ENCODE peak calls at places on chromosomes 4 and X, in five cellular contexts. U, E, G, Q and Z are unnamed samples.

GRCh38 chrX:2693123-2693438 is 2.0 kb downstream of the CD99 start:
- DNase-seq in U (peak; percentile 49), E (no peak), G (no peak), Q (no peak), Z (no peak)

GRCh38 chrX:103536071-103536470 is 16.8 kb upstream of the RAB40A start:
- DNase-seq in U (no peak), E (no peak), G (no peak), Q (no peak), Z (no peak)

GRCh38 chrX:20595928-20596550 is 329.3 kb upstream of the RPS6KA3 start:
- DNase-seq in U (peak; percentile 70), E (no peak), G (no peak), Q (no peak), Z (peak; percentile 18)

GRCh38 chr4:153514001-153514526 is 47.9 kb downstream of the TMEM131L start:
- DNase-seq in U (peak; percentile 89), E (no peak), G (no peak), Q (no peak), Z (no peak)

GRCh38 chr4:87633239-87633638 is 16.8 kb upstream of the DMP1 start:
- DNase-seq in U (peak; percentile 8), E (no peak), G (no peak), Q (no peak), Z (no peak)

GRCh38 chr4:10171055-10171454 is 54.5 kb upstream of the WDR1 start:
- DNase-seq in U (no peak), E (no peak), G (no peak), Q (no peak), Z (no peak)

GRCh38 chr4:151541438-151542071 is 132.6 kb downstream of the FHIP1A start:
- DNase-seq in U (peak; percentile 91), E (peak; percentile 60), G (no peak), Q (no peak), Z (no peak)

GRCh38 chrX:7028246-7028645 is 119.3 kb upstream of the STS start:
- DNase-seq in U (peak; percentile 12), E (no peak), G (no peak), Q (no peak), Z (peak; percentile 22)

GRCh38 chr4:2419814-2420213 is 1.1 kb downstream of the CFAP99 start:
- DNase-seq in U (no peak), E (no peak), G (no peak), Q (no peak), Z (no peak)

GRCh38 chr4:30720021-30720655 is at the start of gene PCDH7:
- DNase-seq in U (peak; percentile 71), E (peak; percentile 72), G (no peak), Q (peak; percentile 77), Z (peak; percentile 26)

GRCh38 chr4:107876096-107876495 is 51.4 kb downstream of the SGMS2 start:
- DNase-seq in U (no peak), E (no peak), G (no peak), Q (no peak), Z (no peak)

GRCh38 chr4:73674451-73674919 is 54.2 kb upstream of the RASSF6 start:
- DNase-seq in U (peak; percentile 50), E (no peak), G (no peak), Q (no peak), Z (peak; percentile 81)

GRCh38 chr4:86542319-86543027 is 51.6 kb upstream of the PTPN13 start:
- DNase-seq in U (no peak), E (no peak), G (no peak), Q (no peak), Z (no peak)
- H3K27ac ChIP-seq in U (no peak overlapping the region), E (no peak overlapping the region), G (peak overlapping the region; percentile 32), Q (no peak overlapping the region), Z (no peak overlapping the region)

GRCh38 chrX:44871114-44871645 is 1.8 kb upstream of the KDM6A start:
- DNase-seq in U (peak; percentile 59), E (no peak), G (no peak), Q (no peak), Z (peak; percentile 46)

GRCh38 chrX:44872817-44873414 is at the start of gene KDM6A:
- DNase-seq in U (peak; percentile 95), E (peak; percentile 80), G (peak; percentile 100), Q (peak; percentile 100), Z (peak; percentile 98)

GRCh38 chrX:44874481-44875184 is 1.6 kb downstream of the KDM6A start:
- DNase-seq in U (peak; percentile 66), E (peak; percentile 35), G (no peak), Q (no peak), Z (no peak)

GRCh38 chrX:44873415-44874270 is 655 bp downstream of the KDM6A start:
- DNase-seq in U (peak; percentile 67), E (no peak), G (peak; percentile 50), Q (peak; percentile 81), Z (peak; percentile 71)

DNA sequence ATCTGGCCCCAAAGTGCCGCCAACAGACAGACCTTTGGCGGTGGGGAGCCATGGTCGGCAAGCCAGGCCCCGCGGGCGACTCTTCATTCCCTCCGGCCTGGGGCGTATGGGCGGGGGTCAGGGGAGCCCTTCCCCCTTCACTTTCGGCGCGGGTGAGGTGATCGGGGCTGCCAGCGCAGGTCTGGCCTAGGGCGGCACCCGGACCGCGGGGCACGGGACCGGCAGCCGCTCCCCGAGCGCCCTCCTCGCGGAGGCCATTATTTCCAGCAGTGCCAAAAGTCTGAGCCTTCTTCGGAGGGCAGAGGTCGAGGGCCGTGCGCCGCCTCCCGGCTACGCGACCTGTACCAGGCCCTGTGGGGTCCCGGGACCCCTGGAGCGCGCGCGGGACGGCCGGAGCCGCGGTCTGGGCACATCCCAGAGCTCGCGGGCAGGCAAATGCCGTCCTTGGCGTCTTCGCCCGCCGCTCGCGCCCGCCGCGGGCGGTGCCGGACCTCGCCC is 620 bp upstream of the KDM6A start:
- DNase-seq in U (peak; percentile 59), E (no peak), G (no peak), Q (peak; percentile 77), Z (no peak)
- H3K27ac ChIP-seq in U (peak overlapping the region; percentile 99), E (peak overlapping the region; percentile 61), G (peak overlapping the region; percentile 98), Q (peak overlapping the region; percentile 100), Z (peak overlapping the region; percentile 95)

GRCh38 chrX:39813631-39814246 is 284.0 kb downstream of the BCOR start:
- DNase-seq in U (peak; percentile 74), E (no peak), G (peak; percentile 46), Q (peak; percentile 84), Z (peak; percentile 90)

GRCh38 chrX:39815621-39816020 is 282.1 kb downstream of the BCOR start:
- DNase-seq in U (no peak), E (no peak), G (no peak), Q (no peak), Z (no peak)

GRCh38 chrX:39816871-39817731 is 280.7 kb downstream of the BCOR start:
- DNase-seq in U (peak; percentile 81), E (no peak), G (no peak), Q (no peak), Z (no peak)

GRCh38 chrX:39811391-39811790 is 286.4 kb downstream of the BCOR start:
- DNase-seq in U (no peak), E (no peak), G (peak; percentile 40), Q (no peak), Z (peak; percentile 48)

DNA sequence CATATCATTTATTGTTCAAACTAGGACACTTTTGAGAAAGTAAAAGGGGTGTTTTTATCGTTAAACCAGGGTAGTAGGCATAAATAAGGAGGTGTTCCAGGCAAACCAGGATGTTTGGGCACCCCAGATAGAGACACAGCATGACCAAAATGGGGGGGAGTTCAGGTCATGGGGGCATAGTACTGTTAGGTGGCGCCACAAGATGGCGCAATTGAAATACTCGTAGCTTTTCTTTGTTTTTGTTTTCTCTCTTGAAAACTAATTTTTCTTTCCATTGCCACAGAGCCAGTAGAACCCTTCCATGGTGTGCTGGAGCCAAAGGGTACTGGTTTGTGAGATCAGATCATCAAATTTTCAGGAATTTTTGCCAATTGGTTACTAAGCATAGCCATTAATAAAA is 283.4 kb downstream of the BCOR start:
- DNase-seq in U (peak; percentile 53), E (no peak), G (no peak), Q (no peak), Z (no peak)
- H3K27ac ChIP-seq in U (peak overlapping the region; percentile 69), E (no peak overlapping the region), G (no peak overlapping the region), Q (no peak overlapping the region), Z (no peak overlapping the region)

DNA sequence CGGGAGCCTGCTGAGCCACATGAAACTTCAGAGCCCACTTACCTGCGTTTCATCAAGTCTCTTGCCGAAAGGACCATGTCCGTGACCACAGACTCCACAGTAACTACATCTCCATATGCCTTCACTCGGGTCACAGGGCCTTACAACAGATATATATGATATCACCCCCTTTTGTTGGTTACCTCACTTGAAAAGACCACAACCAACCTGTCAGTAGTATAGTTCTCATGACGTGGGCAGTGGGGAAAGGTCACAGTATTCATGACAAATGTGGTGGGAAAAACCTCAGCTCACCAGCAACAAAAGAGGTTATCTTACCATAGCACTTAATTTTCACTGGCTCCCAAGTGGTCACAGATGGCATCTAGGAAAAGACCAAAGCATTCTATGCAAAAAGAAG is 129.7 kb downstream of the TET2 start:
- DNase-seq in U (no peak), E (no peak), G (no peak), Q (no peak), Z (no peak)
- H3K27ac ChIP-seq in U (no peak overlapping the region), E (no peak overlapping the region), G (no peak overlapping the region), Q (no peak overlapping the region), Z (no peak overlapping the region)

GRCh38 chr4:140083320-140083719 is 70.7 kb downstream of the MAML3 start:
- DNase-seq in U (peak; percentile 51), E (peak; percentile 59), G (no peak), Q (no peak), Z (no peak)
- H3K27ac ChIP-seq in U (no peak overlapping the region), E (peak overlapping the region; percentile 76), G (no peak overlapping the region), Q (no peak overlapping the region), Z (no peak overlapping the region)